ENCODE peak calls at places on chromosome 13, in five cellular contexts. One of them, this sample, is unnamed.

GRCh38 chr13:108281941-108282340 is 12.4 kb downstream of the TNFSF13B start:
- DNase-seq in retinal pigment epithelial cell: no peak
- DNase-seq in NCI-H187 treated with DMSO at 0.1 percent for 48 hours: no peak
- DNase-seq in T-helper 2 cell: no peak
- DNase-seq in cerebellum: no peak
- DNase-seq in this sample: no peak

GRCh38 chr13:52713894-52714293 is 25.7 kb downstream of the CNMD start:
- DNase-seq in NCI-H187 treated with DMSO at 0.1 percent for 48 hours: no peak
- DNase-seq in cerebellum: no peak
- DNase-seq in retinal pigment epithelial cell: no peak
- DNase-seq in T-helper 2 cell: no peak
- DNase-seq in this sample: no peak

GRCh38 chr13:109645831-109646230 is 140.6 kb downstream of the IRS2 start:
- DNase-seq in T-helper 2 cell: no peak
- DNase-seq in NCI-H187 treated with DMSO at 0.1 percent for 48 hours: no peak
- DNase-seq in cerebellum: no peak
- DNase-seq in retinal pigment epithelial cell: no peak
- DNase-seq in this sample: no peak

GRCh38 chr13:52651880-52652169 is 811 bp upstream of the SUGT1 start:
- DNase-seq in cerebellum: no peak
- DNase-seq in NCI-H187 treated with DMSO at 0.1 percent for 48 hours: no peak
- DNase-seq in T-helper 2 cell: no peak
- DNase-seq in retinal pigment epithelial cell: no peak
- DNase-seq in this sample: no peak

GRCh38 chr13:35884211-35884610 is 247.0 kb downstream of the DCLK1 start:
- DNase-seq in T-helper 2 cell: no peak
- DNase-seq in NCI-H187 treated with DMSO at 0.1 percent for 48 hours: no peak
- DNase-seq in cerebellum: no peak
- DNase-seq in retinal pigment epithelial cell: no peak
- DNase-seq in this sample: no peak

GRCh38 chr13:110784748-110785147 is 71.2 kb downstream of the ING1 start:
- DNase-seq in T-helper 2 cell: no peak
- DNase-seq in retinal pigment epithelial cell: no peak
- DNase-seq in cerebellum: no peak
- DNase-seq in NCI-H187 treated with DMSO at 0.1 percent for 48 hours: no peak
- DNase-seq in this sample: no peak

GRCh38 chr13:113148407-113148806 is 10.0 kb upstream of the PROZ start:
- DNase-seq in cerebellum: no peak
- DNase-seq in retinal pigment epithelial cell: no peak
- DNase-seq in T-helper 2 cell: no peak
- DNase-seq in NCI-H187 treated with DMSO at 0.1 percent for 48 hours: no peak
- DNase-seq in this sample: no peak

GRCh38 chr13:66618702-66619101 is 611.4 kb downstream of the PCDH9 start:
- DNase-seq in cerebellum: no peak
- DNase-seq in NCI-H187 treated with DMSO at 0.1 percent for 48 hours: no peak
- DNase-seq in T-helper 2 cell: no peak
- DNase-seq in retinal pigment epithelial cell: peak
- DNase-seq in this sample: peak

GRCh38 chr13:85411608-85412007 is 387.6 kb downstream of the SLITRK6 start:
- DNase-seq in retinal pigment epithelial cell: no peak
- DNase-seq in T-helper 2 cell: no peak
- DNase-seq in NCI-H187 treated with DMSO at 0.1 percent for 48 hours: no peak
- DNase-seq in cerebellum: no peak
- DNase-seq in this sample: no peak

GRCh38 chr13:43884221-43884620 is 4.5 kb downstream of the LACC1 start:
- DNase-seq in T-helper 2 cell: no peak
- DNase-seq in NCI-H187 treated with DMSO at 0.1 percent for 48 hours: no peak
- DNase-seq in retinal pigment epithelial cell: no peak
- DNase-seq in cerebellum: no peak
- DNase-seq in this sample: no peak

GRCh38 chr13:34435338-34435737 is 506.7 kb upstream of the NBEA start:
- DNase-seq in retinal pigment epithelial cell: no peak
- DNase-seq in NCI-H187 treated with DMSO at 0.1 percent for 48 hours: no peak
- DNase-seq in T-helper 2 cell: no peak
- DNase-seq in cerebellum: no peak
- DNase-seq in this sample: no peak

GRCh38 chr13:111005808-111006494 is 91.1 kb upstream of the ANKRD10 start:
- DNase-seq in retinal pigment epithelial cell: no peak
- DNase-seq in NCI-H187 treated with DMSO at 0.1 percent for 48 hours: peak
- DNase-seq in cerebellum: no peak
- DNase-seq in T-helper 2 cell: no peak
- DNase-seq in this sample: no peak

GRCh38 chr13:85729296-85729695 is 69.9 kb downstream of the SLITRK6 start:
- DNase-seq in retinal pigment epithelial cell: peak
- DNase-seq in T-helper 2 cell: no peak
- DNase-seq in NCI-H187 treated with DMSO at 0.1 percent for 48 hours: no peak
- DNase-seq in cerebellum: no peak
- DNase-seq in this sample: no peak

GRCh38 chr13:113938716-113939115 is 35.2 kb downstream of the C13orf46 start:
- DNase-seq in cerebellum: no peak
- DNase-seq in retinal pigment epithelial cell: no peak
- DNase-seq in T-helper 2 cell: no peak
- DNase-seq in NCI-H187 treated with DMSO at 0.1 percent for 48 hours: no peak
- DNase-seq in this sample: no peak

GRCh38 chr13:101231751-101232428 is 184.4 kb downstream of the NALCN start:
- DNase-seq in T-helper 2 cell: no peak
- DNase-seq in NCI-H187 treated with DMSO at 0.1 percent for 48 hours: no peak
- DNase-seq in retinal pigment epithelial cell: peak
- DNase-seq in cerebellum: no peak
- DNase-seq in this sample: no peak

GRCh38 chr13:110103026-110103425 is 203.9 kb downstream of the COL4A1 start:
- DNase-seq in NCI-H187 treated with DMSO at 0.1 percent for 48 hours: no peak
- DNase-seq in cerebellum: no peak
- DNase-seq in T-helper 2 cell: no peak
- DNase-seq in retinal pigment epithelial cell: no peak
- DNase-seq in this sample: no peak

GRCh38 chr13:48126944-48127814 is 32.3 kb upstream of the MED4 start:
- DNase-seq in T-helper 2 cell: no peak
- DNase-seq in NCI-H187 treated with DMSO at 0.1 percent for 48 hours: no peak
- DNase-seq in retinal pigment epithelial cell: peak
- DNase-seq in cerebellum: peak
- DNase-seq in this sample: peak

GRCh38 chr13:45674908-45675307 is 27.2 kb upstream of the CBY2 start:
- DNase-seq in cerebellum: no peak
- DNase-seq in NCI-H187 treated with DMSO at 0.1 percent for 48 hours: peak
- DNase-seq in T-helper 2 cell: no peak
- DNase-seq in retinal pigment epithelial cell: peak
- DNase-seq in this sample: no peak

GRCh38 chr13:71860547-71861131 is 6.4 kb downstream of the DACH1 start:
- DNase-seq in T-helper 2 cell: no peak
- DNase-seq in cerebellum: no peak
- DNase-seq in NCI-H187 treated with DMSO at 0.1 percent for 48 hours: no peak
- DNase-seq in retinal pigment epithelial cell: no peak
- DNase-seq in this sample: no peak

GRCh38 chr13:110816500-110816899 is 98.4 kb downstream of the ANKRD10 start:
- DNase-seq in retinal pigment epithelial cell: no peak
- DNase-seq in T-helper 2 cell: no peak
- DNase-seq in NCI-H187 treated with DMSO at 0.1 percent for 48 hours: no peak
- DNase-seq in cerebellum: no peak
- DNase-seq in this sample: no peak

GRCh38 chr13:46553521-46553885 is 533 bp downstream of the LRCH1 start:
- DNase-seq in retinal pigment epithelial cell: no peak
- DNase-seq in T-helper 2 cell: no peak
- DNase-seq in cerebellum: no peak
- DNase-seq in NCI-H187 treated with DMSO at 0.1 percent for 48 hours: no peak
- DNase-seq in this sample: no peak

GRCh38 chr13:36371185-36371584 is 25.0 kb upstream of the SPART start:
- DNase-seq in cerebellum: no peak
- DNase-seq in NCI-H187 treated with DMSO at 0.1 percent for 48 hours: no peak
- DNase-seq in T-helper 2 cell: no peak
- DNase-seq in retinal pigment epithelial cell: no peak
- DNase-seq in this sample: no peak

GRCh38 chr13:19713186-19713965 is 69.4 kb downstream of the PSPC1 start:
- DNase-seq in retinal pigment epithelial cell: peak
- DNase-seq in T-helper 2 cell: no peak
- DNase-seq in NCI-H187 treated with DMSO at 0.1 percent for 48 hours: no peak
- DNase-seq in cerebellum: no peak
- DNase-seq in this sample: no peak

GRCh38 chr13:76882431-76882830 is 3.8 kb downstream of the KCTD12 start:
- DNase-seq in NCI-H187 treated with DMSO at 0.1 percent for 48 hours: no peak
- DNase-seq in retinal pigment epithelial cell: no peak
- DNase-seq in cerebellum: peak
- DNase-seq in T-helper 2 cell: no peak
- DNase-seq in this sample: no peak

GRCh38 chr13:107329991-107330390 is 762.1 kb upstream of the ARGLU1 start:
- DNase-seq in NCI-H187 treated with DMSO at 0.1 percent for 48 hours: peak
- DNase-seq in cerebellum: no peak
- DNase-seq in retinal pigment epithelial cell: no peak
- DNase-seq in T-helper 2 cell: no peak
- DNase-seq in this sample: no peak

GRCh38 chr13:97182065-97182890 is 39.9 kb upstream of the MBNL2 start:
- DNase-seq in cerebellum: no peak
- DNase-seq in retinal pigment epithelial cell: no peak
- DNase-seq in T-helper 2 cell: no peak
- DNase-seq in NCI-H187 treated with DMSO at 0.1 percent for 48 hours: no peak
- DNase-seq in this sample: no peak

GRCh38 chr13:29227560-29227959 is 367.9 kb downstream of the SLC7A1 start:
- DNase-seq in NCI-H187 treated with DMSO at 0.1 percent for 48 hours: no peak
- DNase-seq in cerebellum: no peak
- DNase-seq in retinal pigment epithelial cell: no peak
- DNase-seq in T-helper 2 cell: no peak
- DNase-seq in this sample: no peak

GRCh38 chr13:99382428-99383133 is 75.4 kb upstream of the GPR183 start:
- DNase-seq in retinal pigment epithelial cell: no peak
- DNase-seq in T-helper 2 cell: no peak
- DNase-seq in NCI-H187 treated with DMSO at 0.1 percent for 48 hours: no peak
- DNase-seq in cerebellum: no peak
- DNase-seq in this sample: no peak

This sample was measured in LNCaP clone FGC.